ENCODE peak calls at places on chromosomes 13 and 19, in four cellular contexts. X is kidney, T is AG09309, M is fibroblast of lung. F is an unnamed sample.

GRCh38 chr19:17846146-17846545 is 1.6 kb downstream of the JAK3 start:
- DNase-seq in X (no peak), T (no peak), M (no peak), F (no peak)

GRCh38 chr19:4130635-4131438 is 6.9 kb upstream of the MAP2K2 start:
- DNase-seq in X (no peak), T (no peak), M (peak), F (no peak)

GRCh38 chr13:27533155-27533643 is 82.8 kb upstream of the MTIF3 start:
- DNase-seq in X (peak), T (peak), M (peak), F (peak)

GRCh38 chr13:40666058-40666904 is at the start of gene FOXO1:
- DNase-seq in X (peak), T (peak), M (peak), F (peak)

GRCh38 chr19:3369337-3370213 is 3.2 kb downstream of the NFIC start:
- DNase-seq in X (peak), T (no peak), M (peak), F (peak)

GRCh38 chr19:33376423-33376822 is 2.9 kb downstream of the CEBPG start:
- DNase-seq in X (peak), T (peak), M (peak), F (no peak)

GRCh38 chr19:11200931-11201330 is 3.6 kb upstream of the KANK2 start:
- DNase-seq in X (no peak), T (no peak), M (no peak), F (no peak)

GRCh38 chr13:51050021-51050886 is 60.8 kb downstream of the C13orf42 start:
- DNase-seq in X (no peak), T (no peak), M (no peak), F (no peak)

GRCh38 chr13:37700887-37701286 is 102.3 kb upstream of the POSTN start:
- DNase-seq in X (no peak), T (no peak), M (peak), F (no peak)

GRCh38 chr19:7230826-7231225 is 63.4 kb downstream of the INSR start:
- DNase-seq in X (no peak), T (no peak), M (no peak), F (no peak)

GRCh38 chr13:113774177-113775107 is 15.4 kb downstream of the TMEM255B start:
- DNase-seq in X (no peak), T (no peak), M (peak), F (no peak)

GRCh38 chr13:41985788-41986508 is 25.0 kb upstream of the VWA8 start:
- DNase-seq in X (no peak), T (no peak), M (peak), F (no peak)

GRCh38 chr19:46674416-46675178 is 13.6 kb upstream of the DACT3 start:
- DNase-seq in X (no peak), T (no peak), M (peak), F (no peak)

GRCh38 chr19:11821474-11821873 is 7.4 kb downstream of the ZNF440 start:
- DNase-seq in X (no peak), T (peak), M (peak), F (no peak)

GRCh38 chr13:40452741-40453665 is 213.4 kb downstream of the FOXO1 start:
- DNase-seq in X (no peak), T (no peak), M (peak), F (no peak)

GRCh38 chr13:113924184-113924583 is 49.7 kb downstream of the C13orf46 start:
- DNase-seq in X (no peak), T (no peak), M (no peak), F (no peak)

GRCh38 chr13:19634129-19634740 is 776 bp downstream of the MPHOSPH8 start:
- DNase-seq in X (no peak), T (peak), M (peak), F (no peak)

GRCh38 chr13:101490400-101491015 is 38.0 kb downstream of the ITGBL1 start:
- DNase-seq in X (no peak), T (no peak), M (peak), F (no peak)

GRCh38 chr19:39405930-39406655 is 554 bp upstream of the ZFP36 start:
- DNase-seq in X (peak), T (no peak), M (no peak), F (no peak)

GRCh38 chr19:10788146-10788545 is 47.9 kb downstream of the TMED1 start:
- DNase-seq in X (no peak), T (no peak), M (no peak), F (no peak)

GRCh38 chr13:112928958-112929777 is 39.8 kb upstream of the MCF2L start:
- DNase-seq in X (no peak), T (no peak), M (peak), F (no peak)

GRCh38 chr19:36210497-36210896 is 4.0 kb downstream of the ZNF565 start:
- DNase-seq in X (no peak), T (no peak), M (no peak), F (no peak)

GRCh38 chr19:15120135-15121026 is 13.2 kb downstream of the SYDE1 start:
- DNase-seq in X (no peak), T (no peak), M (no peak), F (no peak)
- TF ChIP-seq CTCF in X (no peak), T (no peak), M (no peak), F (no peak)

DNA sequence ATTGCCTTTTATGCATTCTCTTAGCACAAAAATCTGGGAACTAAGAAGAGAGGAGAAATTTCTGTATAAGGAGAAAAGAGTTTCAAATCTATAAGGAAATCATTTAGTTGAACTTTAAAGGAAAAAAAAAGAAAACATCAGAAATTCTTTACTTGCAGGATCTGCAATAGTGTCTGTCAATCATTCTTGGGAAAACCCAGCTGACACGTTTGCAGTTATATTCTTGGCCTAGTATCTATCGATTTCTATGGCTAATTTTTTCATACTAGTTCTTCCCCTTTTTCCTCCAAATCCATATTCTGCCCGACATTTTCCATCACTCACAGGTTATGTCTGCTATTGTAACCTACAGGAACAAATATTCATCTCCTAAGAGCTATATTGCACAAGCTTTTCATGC is 160.7 kb downstream of the ABCC4 start:
- DNase-seq in X (no peak), T (no peak), M (no peak), F (no peak)
- TF ChIP-seq CTCF in X (no peak), T (no peak), M (no peak), F (no peak)

GRCh38 chr19:48254529-48254970 is 1.2 kb downstream of the CARD8 start:
- DNase-seq in X (no peak), T (no peak), M (no peak), F (no peak)

GRCh38 chr19:48258350-48258749 is 2.6 kb upstream of the CARD8 start:
- DNase-seq in X (no peak), T (no peak), M (peak), F (no peak)

GRCh38 chr19:48252625-48253024 is 3.1 kb downstream of the CARD8 start:
- DNase-seq in X (no peak), T (no peak), M (no peak), F (no peak)

GRCh38 chr19:48253999-48254398 is 1.7 kb downstream of the CARD8 start:
- DNase-seq in X (no peak), T (no peak), M (no peak), F (no peak)

GRCh38 chr19:48255376-48256303 is at the start of gene CARD8:
- DNase-seq in X (peak), T (no peak), M (peak), F (peak)
- TF ChIP-seq CTCF in X (no peak), T (no peak), M (peak), F (no peak)

GRCh38 chr13:24865158-24865557 is 101.2 kb downstream of the RNF17 start:
- DNase-seq in X (no peak), T (no peak), M (no peak), F (no peak)
- TF ChIP-seq CTCF in X (no peak), T (peak), M (peak), F (no peak)